ENCODE peak calls at places on chromosome 19, in eight cellular contexts. N is heart left ventricle, V is left ventricle myocardium inferior, A is LNCaP clone FGC, L is fibroblast of lung, J is pancreas, B is breast epithelium, E is upper lobe of left lung. I is an unnamed sample.

GRCh38 chr19:16030964-16031871 is 45.1 kb upstream of the TPM4 start:
- DNase-seq in N (no peak), V (no peak), A (no peak), L (no peak), J (no peak), B (no peak), E (no peak), I (no peak)

GRCh38 chr19:18650468-18651001 is 13.7 kb downstream of the KLHL26 start:
- DNase-seq in N (peak), V (peak), A (no peak), L (peak), J (peak), B (no peak), E (peak), I (no peak)

GRCh38 chr19:11426656-11427055 is 7.5 kb upstream of the RGL3 start:
- DNase-seq in N (no peak), V (no peak), A (no peak), L (no peak), J (no peak), B (no peak), E (no peak), I (no peak)

GRCh38 chr19:23991170-23991569 is 76.5 kb downstream of the ZNF726 start:
- DNase-seq in N (no peak), V (no peak), A (peak), L (peak), J (peak), B (no peak), E (no peak), I (no peak)

GRCh38 chr19:36401475-36401874 is 17.0 kb downstream of the ZFP82 start:
- DNase-seq in N (no peak), V (no peak), A (no peak), L (no peak), J (no peak), B (no peak), E (no peak), I (no peak)

GRCh38 chr19:22606212-22606553 is 27.9 kb upstream of the ZNF492 start:
- DNase-seq in N (no peak), V (no peak), A (no peak), L (no peak), J (no peak), B (no peak), E (no peak), I (no peak)

GRCh38 chr19:14277608-14278007 is 71.6 kb upstream of the ADGRL1 start:
- DNase-seq in N (no peak), V (no peak), A (no peak), L (no peak), J (no peak), B (no peak), E (peak), I (no peak)

GRCh38 chr19:42092350-42092749 is 16.4 kb downstream of the ZNF574 start:
- DNase-seq in N (no peak), V (no peak), A (no peak), L (no peak), J (no peak), B (no peak), E (no peak), I (peak)

GRCh38 chr19:12111176-12111575 is 29.0 kb downstream of the ZNF20 start:
- DNase-seq in N (no peak), V (no peak), A (no peak), L (no peak), J (no peak), B (no peak), E (no peak), I (no peak)

GRCh38 chr19:47430041-47430802 is 10.9 kb upstream of the MEIS3 start:
- DNase-seq in N (no peak), V (no peak), A (no peak), L (peak), J (peak), B (no peak), E (peak), I (no peak)
- H3K4me3 ChIP-seq in N (no peak), V (peak), A (no peak), L (no peak), J (peak), B (peak), E (no peak), I (no peak)

DNA sequence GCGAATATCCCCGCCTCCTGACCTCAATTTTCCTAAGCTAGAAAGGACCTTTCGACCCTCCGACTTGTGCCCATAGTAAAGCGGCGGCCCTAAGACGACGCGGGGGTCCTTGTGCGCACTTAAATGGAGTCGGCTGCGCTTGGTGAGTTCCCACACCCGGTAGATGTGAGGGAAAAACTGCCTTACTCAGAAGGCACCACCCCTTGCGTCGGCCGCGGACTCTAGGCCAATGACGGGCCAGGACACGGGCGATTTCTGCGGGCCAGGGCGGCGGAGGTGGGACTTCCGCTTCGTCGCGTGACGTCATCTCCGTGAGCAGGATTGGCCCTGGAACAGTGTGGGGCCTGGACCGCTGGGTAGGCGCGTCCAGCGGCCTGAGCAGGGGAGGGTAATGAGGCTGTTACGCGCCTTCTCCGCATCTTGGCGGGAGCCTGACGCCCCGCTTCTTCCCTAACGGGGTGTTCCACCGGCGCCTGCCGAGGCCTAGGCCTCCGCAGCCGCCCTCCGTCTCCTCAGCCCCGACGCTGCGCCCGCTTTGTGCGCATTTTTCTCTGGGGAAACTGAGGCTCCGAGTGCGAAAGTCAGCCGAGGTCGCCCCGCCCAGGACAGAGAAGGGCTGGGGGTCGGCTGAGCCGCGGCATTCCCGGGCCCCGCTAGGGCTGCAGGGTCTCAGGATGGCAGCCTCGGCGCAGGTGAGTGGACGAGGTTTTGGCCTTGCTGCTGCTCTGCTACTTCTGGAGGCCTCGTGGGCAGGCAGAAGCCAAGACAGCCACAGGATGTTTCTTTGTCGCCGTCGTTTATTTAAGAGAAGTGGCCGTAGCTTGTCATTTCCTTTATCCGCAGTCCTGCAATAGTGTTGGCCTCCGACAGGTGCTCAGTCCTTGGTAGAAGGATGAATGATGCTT is at the start of gene ZNF543:
- DNase-seq in N (peak), V (peak), A (peak), L (peak), J (peak), B (peak), E (peak), I (peak)
- TF ChIP-seq CTCF in N (no peak), V (no peak), A (no peak), L (no peak), J (no peak), B (no peak), E (no peak), I (no peak)

GRCh38 chr19:48715681-48716171 is 3.8 kb downstream of the MAMSTR start:
- DNase-seq in N (peak), V (no peak), A (no peak), L (no peak), J (peak), B (no peak), E (peak), I (no peak)
- H3K4me3 ChIP-seq in N (no peak), V (peak), A (no peak), L (no peak), J (no peak), B (peak), E (no peak), I (no peak)

DNA sequence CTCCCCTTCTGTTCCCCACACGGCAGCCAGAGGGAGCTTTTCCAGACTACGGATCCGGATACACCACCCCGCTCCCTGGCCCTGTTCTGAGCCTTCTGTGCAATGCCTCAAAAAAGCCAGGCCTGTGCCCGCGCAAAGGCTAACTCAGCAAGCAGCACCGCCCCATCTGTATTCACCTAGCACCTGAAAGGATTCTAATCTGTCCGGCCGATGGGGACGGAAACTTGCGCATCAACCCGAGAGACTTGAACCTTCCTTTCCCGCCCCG is 589 bp downstream of the ZBTB45 start:
- DNase-seq in N (peak), V (peak), A (peak), L (peak), J (peak), B (peak), E (no peak), I (peak)
- TF ChIP-seq CTCF in N (peak), V (peak), A (peak), L (peak), J (peak), B (peak), E (peak), I (peak)

DNA sequence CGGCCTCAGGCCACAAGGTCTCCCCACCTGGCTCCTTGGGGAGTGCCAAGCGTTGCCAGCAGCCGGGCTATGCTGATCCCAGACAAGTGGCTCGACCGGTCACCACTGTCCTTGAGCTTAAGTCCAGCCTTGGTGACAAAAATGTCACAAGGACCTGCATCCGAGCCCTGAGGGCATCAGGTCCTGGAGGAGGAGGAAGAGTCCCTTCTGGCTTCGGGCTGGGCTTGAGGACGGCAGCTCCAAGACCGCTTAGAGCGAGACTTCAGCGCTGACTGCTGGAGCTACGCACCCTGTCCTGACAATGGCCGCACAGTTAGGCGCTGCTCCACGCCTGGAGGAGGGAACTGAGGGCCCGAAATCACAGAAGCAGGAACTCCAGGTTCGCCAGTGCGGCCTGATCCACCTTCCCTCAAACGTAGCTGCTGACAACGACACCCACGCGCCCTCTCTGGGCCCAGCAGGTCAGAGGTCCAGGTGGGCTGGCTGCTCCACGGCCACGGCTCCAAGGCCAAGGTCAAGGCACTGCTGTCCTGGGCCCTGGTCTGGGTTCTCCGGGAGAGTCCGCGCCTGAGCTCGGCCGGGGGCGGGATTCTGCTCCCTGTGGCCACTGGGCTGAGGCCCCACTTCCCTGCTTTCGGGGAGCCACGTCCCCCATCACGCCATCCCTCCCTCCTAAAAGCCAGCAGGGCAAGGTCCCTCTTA is 7.0 kb downstream of the SBNO2 start:
- DNase-seq in N (no peak), V (no peak), A (peak), L (no peak), J (no peak), B (peak), E (peak), I (no peak)
- H3K4me3 ChIP-seq in N (no peak), V (no peak), A (peak), L (no peak), J (no peak), B (peak), E (no peak), I (no peak)

GRCh38 chr19:50416815-50417137 is 2.0 kb upstream of the SPIB start:
- DNase-seq in N (no peak), V (no peak), A (no peak), L (no peak), J (no peak), B (no peak), E (no peak), I (no peak)

GRCh38 chr19:50419022-50419579 is 363 bp downstream of the SPIB start:
- DNase-seq in N (no peak), V (no peak), A (no peak), L (no peak), J (no peak), B (no peak), E (no peak), I (no peak)

GRCh38 chr19:50418186-50419021 is at the start of gene SPIB:
- DNase-seq in N (no peak), V (no peak), A (no peak), L (no peak), J (no peak), B (no peak), E (peak), I (no peak)

GRCh38 chr19:50417138-50417849 is 1.4 kb upstream of the SPIB start:
- DNase-seq in N (no peak), V (no peak), A (no peak), L (no peak), J (peak), B (no peak), E (peak), I (no peak)

GRCh38 chr19:50417850-50418185 is 920 bp upstream of the SPIB start:
- DNase-seq in N (no peak), V (no peak), A (no peak), L (no peak), J (no peak), B (no peak), E (peak), I (no peak)
- TF ChIP-seq CTCF in N (no peak), V (no peak), A (no peak), L (no peak), J (no peak), B (no peak), E (no peak), I (no peak)

DNA sequence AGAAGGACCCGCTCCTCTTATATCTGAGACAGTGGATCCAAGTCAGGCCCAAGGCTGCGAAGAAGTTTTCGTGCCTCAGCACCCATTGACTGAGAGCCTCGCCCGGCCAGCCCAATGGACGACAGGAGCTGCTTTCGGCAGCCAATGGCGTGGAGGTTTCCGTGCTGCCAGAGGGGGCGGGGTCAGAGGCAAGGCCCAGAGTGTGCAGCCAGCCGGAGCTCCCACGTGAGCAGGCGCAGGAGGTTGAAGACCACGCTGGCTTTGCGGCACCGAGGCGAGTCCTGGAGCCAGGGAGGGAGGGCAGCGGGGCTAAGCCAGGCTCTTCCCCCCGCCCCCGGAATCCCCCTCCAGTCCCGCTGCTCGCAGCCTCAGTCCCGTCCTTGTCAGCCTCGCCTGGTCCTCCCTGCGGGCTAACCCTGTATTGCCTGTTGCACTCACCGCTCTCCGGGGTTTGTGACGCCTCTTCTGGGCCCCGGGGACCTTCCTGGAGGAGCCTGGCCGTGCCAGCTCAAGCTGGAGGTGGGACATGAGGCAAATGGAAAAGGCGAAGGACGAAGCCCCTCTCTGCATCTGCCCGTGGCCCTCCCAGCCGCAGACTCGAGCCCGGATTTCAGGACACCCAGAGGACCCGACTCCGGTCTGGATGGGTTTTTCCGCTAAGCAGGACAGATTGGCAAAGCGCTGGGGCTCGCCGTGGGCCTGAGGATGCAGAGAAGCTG is 1.5 kb downstream of the IFNL4 start:
- DNase-seq in N (no peak), V (peak), A (no peak), L (peak), J (no peak), B (no peak), E (peak), I (no peak)
- H3K4me3 ChIP-seq in N (no peak), V (peak), A (no peak), L (no peak), J (peak), B (peak), E (no peak), I (no peak)

DNA sequence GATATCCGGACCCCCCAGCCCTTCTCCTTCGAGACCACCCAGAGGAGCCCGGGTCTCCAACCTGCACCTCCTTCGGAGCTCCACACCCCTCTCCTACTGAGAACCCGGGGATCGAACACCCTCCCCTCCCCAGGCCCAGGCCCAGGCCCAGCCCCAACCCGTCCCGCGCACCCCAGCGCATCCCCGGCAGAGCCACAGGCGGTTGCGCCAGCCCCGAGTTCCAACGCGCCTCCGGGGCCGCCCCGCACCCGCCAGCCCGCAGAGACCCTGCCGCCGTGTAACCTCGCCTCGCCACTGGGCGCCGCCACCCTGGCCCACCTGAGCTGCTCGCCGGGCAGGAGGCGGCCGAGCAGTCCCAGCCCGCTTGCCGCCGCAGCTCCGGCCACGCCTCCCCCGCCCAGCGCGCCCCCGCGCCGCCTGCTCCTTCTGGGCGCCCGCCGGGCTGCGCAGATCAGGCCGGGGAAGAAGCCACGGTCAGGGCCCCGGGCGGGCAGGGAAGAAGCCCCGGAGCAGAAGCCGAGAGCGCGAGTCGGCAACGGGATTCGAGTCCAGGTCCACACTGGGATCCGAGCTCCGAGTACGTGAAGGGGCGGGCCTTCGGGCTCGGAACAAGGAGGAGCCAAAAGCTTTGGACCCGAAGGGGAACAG is at the start of gene MBOAT7:
- DNase-seq in N (no peak), V (no peak), A (no peak), L (no peak), J (no peak), B (no peak), E (peak), I (no peak)
- TF ChIP-seq CTCF in N (peak), V (peak), A (peak), L (no peak), J (peak), B (peak), E (peak), I (no peak)

DNA sequence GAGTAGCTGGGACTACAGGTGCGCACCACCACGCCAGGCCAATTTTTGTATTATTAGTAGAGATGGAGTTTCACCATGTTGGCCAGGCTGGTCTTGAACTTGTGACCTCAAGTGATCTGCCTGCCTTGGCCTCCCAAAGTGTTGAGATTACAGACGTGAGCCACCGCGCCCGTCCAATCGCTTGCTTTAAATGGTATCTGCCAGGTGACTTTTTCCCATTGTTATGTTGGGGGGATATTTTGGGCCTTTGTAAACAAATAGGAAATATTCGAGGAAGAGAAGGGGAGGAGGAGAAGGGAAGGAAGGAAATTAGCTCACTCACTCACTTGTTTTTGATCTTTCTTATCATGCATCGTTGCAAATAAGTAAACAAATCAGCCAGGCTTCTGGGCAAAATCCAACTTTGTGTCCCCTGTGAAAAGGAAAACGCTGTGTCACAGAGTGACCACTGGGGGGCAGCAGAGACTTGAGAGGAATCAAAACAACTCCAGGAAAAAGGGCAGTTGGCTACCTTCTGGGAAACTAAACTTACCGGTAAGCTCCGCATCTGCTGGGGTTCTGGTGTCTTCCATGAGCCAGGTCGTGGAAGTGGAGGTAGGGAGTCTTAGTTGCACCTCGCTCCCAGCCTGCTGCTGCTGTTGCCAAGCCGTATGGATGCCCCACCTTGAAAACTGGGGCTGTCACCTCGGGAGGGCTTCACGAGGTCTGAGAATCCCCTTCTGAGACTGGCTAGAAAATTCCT is 9.3 kb upstream of the RANBP3 start:
- DNase-seq in N (peak), V (peak), A (peak), L (peak), J (peak), B (peak), E (no peak), I (peak)
- H3K4me3 ChIP-seq in N (no peak), V (peak), A (no peak), L (peak), J (peak), B (peak), E (no peak), I (peak)